ENCODE peak calls at places on chromosomes 3 and 15, in four cellular contexts. I is left ventricle myocardium inferior, X is lower lobe of right lung, K is GM12878. A is an unnamed sample. For H3K4me1, the result is how much of the 10 kb centered on the place peaks cover.

GRCh38 chr3:65582012-65582717 is 456.6 kb downstream of the MAGI1 start:
- DNase-seq in I (no peak), X (no peak), K (no peak), A (peak)

GRCh38 chr15:71125831-71126453 is 10.7 kb downstream of the THSD4 start:
- DNase-seq in I (no peak), X (no peak), K (no peak), A (peak)

GRCh38 chr3:85433334-85433733 is 474.5 kb downstream of the CADM2 start:
- DNase-seq in I (no peak), X (no peak), K (no peak), A (no peak)

GRCh38 chr3:158140396-158140795 is 30.5 kb downstream of the RSRC1 start:
- DNase-seq in I (no peak), X (no peak), K (no peak), A (no peak)

GRCh38 chr3:67292356-67293225 is 294.5 kb downstream of the KBTBD8 start:
- DNase-seq in I (no peak), X (peak), K (no peak), A (no peak)

GRCh38 chr15:55343168-55343567 is 24.1 kb downstream of the PIGB start:
- DNase-seq in I (no peak), X (no peak), K (no peak), A (no peak)

GRCh38 chr15:75674366-75674765 is 26.7 kb downstream of the SNX33 start:
- DNase-seq in I (no peak), X (no peak), K (no peak), A (no peak)

GRCh38 chr3:156359337-156359736 is 195.6 kb downstream of the SSR3 start:
- DNase-seq in I (no peak), X (no peak), K (no peak), A (no peak)

GRCh38 chr15:60673918-60674558 is 195.1 kb upstream of the ICE2 start:
- DNase-seq in I (no peak), X (no peak), K (no peak), A (no peak)

GRCh38 chr3:53199834-53200233 is 38.8 kb downstream of the PRKCD start:
- DNase-seq in I (no peak), X (no peak), K (no peak), A (no peak)

GRCh38 chr15:67178569-67179210 is 75.8 kb downstream of the AAGAB start:
- DNase-seq in I (no peak), X (peak), K (no peak), A (peak)

GRCh38 chr3:16350041-16350952 is 85.3 kb downstream of the OXNAD1 start:
- DNase-seq in I (no peak), X (no peak), K (no peak), A (no peak)

GRCh38 chr3:150376001-150376848 is 31.9 kb upstream of the TSC22D2 start:
- DNase-seq in I (no peak), X (no peak), K (no peak), A (peak)

GRCh38 chr3:159766563-159767185 is 222.0 kb upstream of the IL12A start:
- DNase-seq in I (no peak), X (no peak), K (no peak), A (no peak)

DNA sequence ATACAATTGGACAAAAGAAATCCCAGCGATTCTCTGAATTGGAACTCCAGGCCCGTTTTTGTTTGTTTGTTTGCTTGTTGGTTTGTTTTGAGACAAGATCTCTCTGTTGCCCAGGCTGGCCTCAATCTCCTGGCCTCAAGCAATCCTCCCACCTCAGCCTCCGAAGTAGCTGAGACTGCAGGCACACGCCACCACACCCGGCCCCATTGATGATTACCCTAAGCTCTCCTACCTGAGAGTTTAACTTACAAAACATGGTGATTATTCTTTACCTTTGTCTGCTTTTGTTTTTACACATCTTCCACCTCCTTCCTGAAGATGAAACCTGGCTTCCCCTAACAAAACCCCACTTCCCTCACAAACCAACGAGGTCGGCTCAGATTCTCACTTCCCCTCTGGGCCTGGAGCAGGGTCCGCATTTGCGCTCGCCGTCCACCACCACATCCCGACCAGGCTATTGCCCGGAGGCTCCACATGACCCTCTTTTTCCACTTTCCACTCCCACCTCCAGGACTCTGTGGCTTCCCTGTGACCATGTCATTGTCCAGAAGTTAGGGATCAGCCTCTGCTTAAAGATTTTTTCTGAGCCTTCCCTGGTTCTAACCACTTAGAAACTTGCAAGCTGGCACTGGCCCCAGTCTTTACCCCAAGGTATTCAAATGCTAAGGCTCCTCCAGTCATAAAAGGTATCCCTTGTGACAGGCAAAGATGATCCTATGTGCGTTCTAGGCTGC is 14.8 kb downstream of the KLHL6 start:
- DNase-seq in I (no peak), X (peak), K (no peak), A (no peak)
- H3K4me3 ChIP-seq in I (no peak), X (no peak), K (peak), A (no peak)

GRCh38 chr3:129530331-129530761 is 1.9 kb downstream of the RHO start:
- DNase-seq in I (no peak), X (no peak), K (no peak), A (no peak)
- H3K4me1 ChIP-seq in I (under half), X (under half), K (under half), A (under half)

GRCh38 chr3:57682284-57682683 is 10.6 kb downstream of the DENND6A start:
- DNase-seq in I (no peak), X (no peak), K (no peak), A (no peak)
- TF ChIP-seq CTCF in I (no peak), X (peak), K (no peak), A (peak)

GRCh38 chr15:92832992-92833438 is 67.1 kb upstream of the CHD2 start:
- DNase-seq in I (no peak), X (no peak), K (no peak), A (no peak)
- H3K4me3 ChIP-seq in I (peak), X (peak), K (peak), A (no peak)

GRCh38 chr3:107431048-107431297 is 53.7 kb downstream of the CCDC54 start:
- DNase-seq in I (peak), X (no peak), K (no peak), A (no peak)

GRCh38 chr3:107431298-107432012 is 54.2 kb downstream of the CCDC54 start:
- DNase-seq in I (peak), X (peak), K (no peak), A (peak)

GRCh38 chr3:107428051-107428858 is 51.0 kb downstream of the CCDC54 start:
- DNase-seq in I (no peak), X (no peak), K (no peak), A (no peak)

GRCh38 chr3:107430214-107431047 is 53.2 kb downstream of the CCDC54 start:
- DNase-seq in I (no peak), X (no peak), K (no peak), A (no peak)

GRCh38 chr3:107429330-107430181 is 52.3 kb downstream of the CCDC54 start:
- DNase-seq in I (peak), X (peak), K (no peak), A (peak)
- H3K4me1 ChIP-seq in I (under half), X (under half), K (under half), A (under half)

GRCh38 chr3:78736863-78737262 is 1030.9 kb downstream of the ROBO1 start:
- DNase-seq in I (no peak), X (no peak), K (peak), A (no peak)

GRCh38 chr3:78737988-78738387 is 1029.8 kb downstream of the ROBO1 start:
- DNase-seq in I (no peak), X (no peak), K (no peak), A (no peak)

GRCh38 chr3:78745847-78746246 is 1022.0 kb downstream of the ROBO1 start:
- DNase-seq in I (no peak), X (no peak), K (no peak), A (no peak)

GRCh38 chr3:78742041-78742440 is 1025.8 kb downstream of the ROBO1 start:
- DNase-seq in I (no peak), X (no peak), K (no peak), A (no peak)

GRCh38 chr3:78741066-78741645 is 1026.6 kb downstream of the ROBO1 start:
- DNase-seq in I (no peak), X (no peak), K (no peak), A (no peak)
- TF ChIP-seq CTCF in I (peak), X (peak), K (no peak), A (peak)

A was measured in Caco-2.